ENCODE peak calls at places on chromosomes 16 and 17, in four cellular contexts. H is fibroblast of lung, R is endothelial cell of umbilical vein, Y is trophoblast cell. J is an unnamed sample.

GRCh38 chr17:72171703-72172670 is 51.2 kb downstream of the SOX9 start:
- DNase-seq in Y (no peak), H (no peak), R (no peak), J (no peak)

GRCh38 chr17:9299695-9300094 is 275.9 kb downstream of the STX8 start:
- DNase-seq in R (no peak), Y (peak; percentile 85), H (no peak), J (peak; percentile 72)

GRCh38 chr16:87499189-87499486 is 6.3 kb upstream of the ZCCHC14 start:
- DNase-seq in H (peak; percentile 86), Y (no peak), R (no peak), J (peak; percentile 59)

GRCh38 chr17:43576563-43577229 is 30.6 kb upstream of the ETV4 start:
- DNase-seq in Y (peak; percentile 89), R (peak; percentile 81), H (peak; percentile 52), J (peak; percentile 67)

GRCh38 chr17:6137716-6138502 is 67.7 kb downstream of the WSCD1 start:
- DNase-seq in Y (no peak), R (no peak), H (no peak), J (no peak)

GRCh38 chr17:42754782-42755181 is 6.2 kb upstream of the RAMP2 start:
- DNase-seq in Y (no peak), R (no peak), H (peak; percentile 59), J (no peak)

GRCh38 chr17:29590261-29590978 is 972 bp upstream of the GIT1 start:
- DNase-seq in H (peak; percentile 71), R (no peak), Y (no peak), J (peak; percentile 68)

GRCh38 chr17:32152130-32152529 is 9.8 kb downstream of the RHOT1 start:
- DNase-seq in H (no peak), R (no peak), Y (no peak), J (no peak)

GRCh38 chr16:28210979-28211505 is 723 bp downstream of the XPO6 start:
- DNase-seq in R (peak; percentile 63), Y (peak; percentile 75), H (peak; percentile 69), J (peak; percentile 82)

GRCh38 chr17:7988750-7989178 is 13.7 kb upstream of the GUCY2D start:
- DNase-seq in Y (peak; percentile 98), R (peak; percentile 79), H (peak; percentile 76), J (peak; percentile 85)

GRCh38 chr17:40567377-40567776 is 2.1 kb upstream of the CCR7 start:
- DNase-seq in Y (no peak), R (no peak), H (no peak), J (no peak)

GRCh38 chr17:58127846-58128245 is 20.3 kb upstream of the OR4D1 start:
- DNase-seq in Y (no peak), H (no peak), R (no peak), J (no peak)

GRCh38 chr17:63405741-63406261 is 40.3 kb downstream of the CYB561 start:
- DNase-seq in H (peak; percentile 85), R (peak; percentile 83), Y (peak; percentile 96), J (peak; percentile 91)

GRCh38 chr17:2563061-2563460 is 30.4 kb upstream of the PAFAH1B1 start:
- DNase-seq in Y (no peak), H (no peak), R (no peak), J (no peak)
- H2AFZ ChIP-seq in Y (no peak overlapping the region), H (no peak overlapping the region), R (no peak overlapping the region), J (no peak overlapping the region)

DNA sequence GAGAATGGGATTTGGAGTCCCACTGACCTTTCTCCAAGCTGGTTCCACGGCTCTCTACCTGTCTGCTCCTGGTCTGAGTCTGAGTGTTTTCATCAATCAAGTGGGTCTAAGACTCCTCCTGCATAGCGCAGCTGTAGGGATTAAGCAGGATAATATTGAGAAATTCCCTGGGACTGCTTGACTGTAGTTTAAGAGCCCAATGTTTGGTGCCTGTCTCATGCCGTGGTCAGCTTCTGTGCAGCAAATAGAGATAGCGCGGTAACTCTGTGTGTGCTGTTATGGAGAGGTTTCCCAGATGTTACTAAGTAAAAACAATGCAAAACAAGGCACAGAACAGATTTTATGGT is 21.4 kb downstream of the RPTOR start:
- DNase-seq in R (no peak), Y (no peak), H (no peak), J (no peak)
- H2AFZ ChIP-seq in R (no peak overlapping the region), Y (no peak overlapping the region), H (no peak overlapping the region), J (no peak overlapping the region)

GRCh38 chr17:76107507-76107906 is 3.9 kb upstream of the EXOC7 start:
- DNase-seq in Y (peak; percentile 40), H (no peak), R (peak; percentile 22), J (no peak)

GRCh38 chr17:76104140-76104895 is 731 bp upstream of the EXOC7 start:
- DNase-seq in H (no peak), R (no peak), Y (no peak), J (no peak)

GRCh38 chr17:76103274-76104139 is at the start of gene EXOC7:
- DNase-seq in Y (peak; percentile 99), R (peak; percentile 91), H (peak; percentile 79), J (peak; percentile 91)

GRCh38 chr17:76104896-76105231 is 1.3 kb upstream of the EXOC7 start:
- DNase-seq in Y (no peak), H (no peak), R (no peak), J (no peak)

GRCh38 chr17:76102944-76103273 is 678 bp downstream of the EXOC7 start:
- DNase-seq in Y (no peak), H (no peak), R (no peak), J (no peak)
- H2AFZ ChIP-seq in Y (no peak overlapping the region), H (peak overlapping the region; percentile 69), R (peak overlapping the region; percentile 98), J (peak overlapping the region; percentile 33)

GRCh38 chr16:72241930-72242329 is 70.0 kb upstream of the PMFBP1 start:
- DNase-seq in R (peak; percentile 66), Y (peak; percentile 48), H (peak; percentile 48), J (peak; percentile 63)

GRCh38 chr16:72242757-72243156 is 70.8 kb upstream of the PMFBP1 start:
- DNase-seq in Y (no peak), R (no peak), H (no peak), J (no peak)

GRCh38 chr16:72246423-72246822 is 74.5 kb upstream of the PMFBP1 start:
- DNase-seq in Y (no peak), H (no peak), R (no peak), J (no peak)

GRCh38 chr16:72244853-72245252 is 72.9 kb upstream of the PMFBP1 start:
- DNase-seq in H (no peak), Y (no peak), R (no peak), J (no peak)

GRCh38 chr16:72247821-72248253 is 75.9 kb upstream of the PMFBP1 start:
- DNase-seq in H (peak; percentile 68), Y (no peak), R (peak; percentile 55), J (peak; percentile 4)
- H2AFZ ChIP-seq in H (no peak overlapping the region), Y (no peak overlapping the region), R (peak overlapping the region; percentile 69), J (no peak overlapping the region)

GRCh38 chr17:50274945-50275221 is 617 bp downstream of the TMEM92 start:
- DNase-seq in H (no peak), R (no peak), Y (no peak), J (no peak)

GRCh38 chr17:50272246-50272645 is 2.0 kb upstream of the TMEM92 start:
- DNase-seq in Y (no peak), R (no peak), H (no peak), J (no peak)

GRCh38 chr17:50274142-50274944 is at the start of gene TMEM92:
- DNase-seq in R (no peak), Y (peak; percentile 12), H (no peak), J (no peak)

GRCh38 chr17:50272711-50273653 is 1.3 kb upstream of the TMEM92 start:
- DNase-seq in R (peak; percentile 31), H (no peak), Y (peak; percentile 50), J (peak; percentile 70)

GRCh38 chr17:50273654-50274040 is 619 bp upstream of the TMEM92 start:
- DNase-seq in H (no peak), Y (no peak), R (no peak), J (no peak)
- H2AFZ ChIP-seq in H (no peak overlapping the region), Y (peak overlapping the region; percentile 50), R (peak overlapping the region; percentile 7), J (no peak overlapping the region)

DNA sequence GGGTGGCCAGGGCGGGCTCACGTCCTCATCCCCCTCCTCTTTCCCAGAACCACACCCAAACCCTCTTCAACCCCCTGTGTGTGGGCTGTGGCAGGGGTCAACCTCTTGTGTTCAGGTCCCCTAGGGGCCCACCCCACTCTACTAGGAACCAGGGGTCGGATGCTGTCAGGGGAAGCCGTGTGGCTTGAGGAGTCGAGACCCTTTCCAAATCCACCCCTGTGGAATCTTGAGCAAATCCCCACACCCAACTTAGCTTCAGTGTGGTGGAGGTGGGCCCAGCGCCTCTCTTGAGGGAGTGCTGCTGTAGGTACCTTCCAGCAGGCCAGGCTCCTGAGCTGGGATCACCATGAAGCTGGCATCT is 121.5 kb downstream of the MRM1 start:
- DNase-seq in Y (no peak), R (no peak), H (no peak), J (no peak)
- H2AFZ ChIP-seq in Y (no peak overlapping the region), R (peak overlapping the region; percentile 14), H (no peak overlapping the region), J (no peak overlapping the region)

DNA sequence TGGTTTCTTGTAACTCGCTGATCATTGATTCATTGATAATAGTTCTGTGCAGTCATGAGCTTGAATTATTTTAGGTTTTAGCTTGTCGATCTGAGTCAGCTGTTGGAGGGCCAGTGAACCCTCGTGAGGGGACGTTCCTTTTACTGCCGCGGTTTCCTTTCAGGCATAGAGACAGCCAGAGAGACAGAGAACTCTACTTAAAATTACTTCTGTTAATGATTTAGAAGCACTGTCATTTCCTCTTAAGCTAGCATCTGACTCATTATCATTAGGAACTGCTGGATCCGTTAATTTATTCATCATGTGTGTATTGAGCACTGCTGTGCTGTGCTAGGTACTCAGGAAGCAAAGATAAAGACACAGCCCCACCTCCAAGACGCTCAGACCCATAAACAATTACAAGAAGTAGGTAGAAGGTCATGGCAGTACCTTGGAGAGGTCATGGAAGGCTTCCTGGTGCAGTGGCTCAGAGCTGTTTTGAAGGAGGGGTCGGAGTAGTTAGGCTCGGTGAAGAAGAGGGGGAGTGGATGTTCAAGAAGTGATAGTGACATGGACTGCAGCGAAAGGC is 3.2 kb downstream of the PGS1 start:
- DNase-seq in H (peak; percentile 62), R (peak; percentile 86), Y (peak; percentile 23), J (peak; percentile 80)
- H2AFZ ChIP-seq in H (no peak overlapping the region), R (no peak overlapping the region), Y (no peak overlapping the region), J (no peak overlapping the region)

GRCh38 chr17:76484228-76484725 is 16.9 kb downstream of the AANAT start:
- DNase-seq in R (no peak), Y (no peak), H (no peak), J (no peak)
- H2AFZ ChIP-seq in R (peak overlapping the region; percentile 5), Y (no peak overlapping the region), H (no peak overlapping the region), J (no peak overlapping the region)

GRCh38 chr17:74520790-74521480 is 10.3 kb downstream of the CD300LB start:
- DNase-seq in Y (peak; percentile 52), R (no peak), H (peak; percentile 19), J (no peak)

GRCh38 chr17:74523308-74523707 is 8.0 kb downstream of the CD300LB start:
- DNase-seq in H (no peak), Y (no peak), R (no peak), J (no peak)

GRCh38 chr17:74519951-74520553 is 11.2 kb downstream of the CD300LB start:
- DNase-seq in H (no peak), Y (no peak), R (no peak), J (no peak)

GRCh38 chr17:74522381-74523090 is 8.7 kb downstream of the CD300LB start:
- DNase-seq in R (no peak), Y (no peak), H (no peak), J (no peak)

GRCh38 chr17:74521701-74522201 is 9.5 kb downstream of the CD300LB start:
- DNase-seq in Y (peak; percentile 10), H (no peak), R (no peak), J (no peak)
- H2AFZ ChIP-seq in Y (no peak overlapping the region), H (no peak overlapping the region), R (no peak overlapping the region), J (no peak overlapping the region)

GRCh38 chr17:55722016-55722706 is 503 bp downstream of the TMEM100 start:
- DNase-seq in H (peak; percentile 46), R (no peak), Y (no peak), J (peak; percentile 39)
- H2AFZ ChIP-seq in H (no peak overlapping the region), R (no peak overlapping the region), Y (no peak overlapping the region), J (no peak overlapping the region)